ENCODE peak calls at places on chromosomes 1 and 21, in eight cellular contexts. H, R, D, G, A, V, S and O are unnamed samples.

GRCh38 chr1:206890690-206891089 is 6.6 kb upstream of the IL24 start:
- DNase-seq in A (peak; percentile 95), R (no peak), G (no peak), S (no peak), V (peak; percentile 64), H (no peak), D (no peak), O (no peak)

GRCh38 chr1:60970081-60970509 is 112.3 kb upstream of the NFIA start:
- DNase-seq in G (no peak), S (no peak), A (peak; percentile 26), D (no peak), V (peak; percentile 46), H (no peak), R (no peak), O (peak; percentile 54)

GRCh38 chr1:100364731-100365130 is 12.4 kb downstream of the CDC14A start:
- DNase-seq in D (no peak), G (no peak), H (no peak), A (no peak), S (no peak), R (no peak), V (no peak), O (no peak)

GRCh38 chr1:101976161-101976560 is 20.6 kb downstream of the OLFM3 start:
- DNase-seq in D (no peak), G (no peak), R (no peak), H (no peak), V (no peak), S (no peak), A (no peak), O (no peak)

GRCh38 chr1:46153228-46153627 is 20.8 kb upstream of the PIK3R3 start:
- DNase-seq in V (no peak), R (no peak), S (no peak), A (no peak), G (no peak), D (no peak), H (no peak), O (no peak)

GRCh38 chr1:243638186-243638585 is 211.9 kb downstream of the AKT3 start:
- DNase-seq in S (no peak), R (no peak), H (no peak), V (no peak), A (no peak), D (no peak), G (no peak), O (no peak)

GRCh38 chr1:241531195-241532172 is 694 bp upstream of the KMO start:
- DNase-seq in S (no peak), R (no peak), V (peak; percentile 74), H (no peak), A (peak; percentile 75), D (no peak), G (no peak), O (peak; percentile 42)

GRCh38 chr21:33070921-33071877 is 1.3 kb downstream of the OLIG1 start:
- DNase-seq in H (no peak), R (no peak), G (no peak), V (peak; percentile 25), A (peak; percentile 25), S (peak; percentile 55), D (no peak), O (no peak)

GRCh38 chr1:175204285-175204684 is 11.7 kb upstream of the KIAA0040 start:
- DNase-seq in G (no peak), R (no peak), V (no peak), A (peak; percentile 28), S (no peak), H (no peak), D (no peak), O (no peak)

GRCh38 chr1:239308701-239309333 is 77.6 kb upstream of the CHRM3 start:
- DNase-seq in A (no peak), V (peak; percentile 2), S (peak; percentile 70), D (no peak), H (no peak), R (no peak), G (no peak), O (peak; percentile 33)

GRCh38 chr1:85134583-85135455 is 66.0 kb downstream of the SYDE2 start:
- DNase-seq in D (no peak), A (peak; percentile 70), V (peak; percentile 60), G (no peak), H (no peak), S (no peak), R (no peak), O (no peak)

GRCh38 chr1:15275921-15276683 is 29.1 kb downstream of the FHAD1 start:
- DNase-seq in D (no peak), R (no peak), G (no peak), A (no peak), S (no peak), H (no peak), V (no peak), O (no peak)

GRCh38 chr1:183783896-183784637 is 20.9 kb upstream of the RGL1 start:
- DNase-seq in R (peak; percentile 51), A (peak; percentile 32), S (no peak), H (peak; percentile 66), D (peak; percentile 71), G (peak; percentile 32), V (no peak), O (no peak)

GRCh38 chr1:199173356-199173755 is 534.5 kb downstream of the PTPRC start:
- DNase-seq in A (peak; percentile 85), D (no peak), V (peak; percentile 34), H (no peak), R (no peak), S (no peak), G (no peak), O (no peak)

GRCh38 chr1:112698366-112699310 is 8.3 kb downstream of the RHOC start:
- DNase-seq in S (no peak), G (no peak), A (peak; percentile 35), R (no peak), V (no peak), D (peak; percentile 40), H (peak; percentile 67), O (no peak)

GRCh38 chr1:209733409-209734192 is 22.3 kb upstream of the TRAF3IP3 start:
- DNase-seq in D (no peak), R (peak; percentile 44), S (no peak), G (no peak), A (peak; percentile 58), V (peak; percentile 75), H (no peak), O (no peak)

GRCh38 chr1:27713869-27714513 is 11.8 kb upstream of the FAM76A start:
- DNase-seq in A (no peak), R (no peak), S (no peak), D (no peak), H (no peak), V (no peak), G (no peak), O (no peak)

GRCh38 chr1:27724961-27725373 is 794 bp upstream of the FAM76A start:
- DNase-seq in A (peak; percentile 29), S (peak; percentile 85), G (peak; percentile 21), D (peak; percentile 30), V (peak; percentile 8), H (peak; percentile 30), R (peak; percentile 13), O (no peak)

GRCh38 chr1:27716262-27716895 is 9.4 kb upstream of the FAM76A start:
- DNase-seq in S (no peak), G (no peak), D (no peak), V (no peak), R (no peak), H (no peak), A (no peak), O (no peak)

GRCh38 chr1:27719286-27720251 is 6.2 kb upstream of the FAM76A start:
- DNase-seq in A (peak; percentile 63), H (no peak), G (no peak), V (peak; percentile 9), R (no peak), S (no peak), D (no peak), O (peak; percentile 14)
- TF ChIP-seq CTCF in A (peak; percentile 66), H (no peak), G (no peak), V (peak; percentile 59), R (no peak), S (no peak), D (no peak), O (peak; percentile 16)

GRCh38 chr1:107434379-107434728 is 293.5 kb downstream of the NTNG1 start:
- DNase-seq in G (no peak), R (no peak), H (no peak), D (no peak), A (no peak), V (no peak), S (no peak), O (no peak)

GRCh38 chr1:107433068-107433467 is 292.2 kb downstream of the NTNG1 start:
- DNase-seq in R (no peak), S (no peak), V (no peak), G (no peak), A (no peak), H (no peak), D (no peak), O (no peak)

GRCh38 chr1:107430540-107431228 is 289.8 kb downstream of the NTNG1 start:
- DNase-seq in G (peak; percentile 20), V (peak; percentile 24), S (no peak), H (no peak), D (no peak), R (peak; percentile 31), A (peak; percentile 17), O (peak; percentile 8)

GRCh38 chr1:107433635-107434378 is 293.0 kb downstream of the NTNG1 start:
- DNase-seq in D (no peak), V (no peak), G (no peak), A (no peak), H (no peak), S (no peak), R (no peak), O (no peak)

GRCh38 chr1:107432108-107432507 is 291.3 kb downstream of the NTNG1 start:
- DNase-seq in H (no peak), G (no peak), R (no peak), V (no peak), D (no peak), A (no peak), S (no peak), O (no peak)
- H3K27ac ChIP-seq in H (no peak overlapping the region), G (no peak overlapping the region), R (no peak overlapping the region), V (no peak overlapping the region), D (no peak overlapping the region), A (no peak overlapping the region), S (no peak overlapping the region), O (no peak overlapping the region)

GRCh38 chr21:39153373-39153772 is 29.9 kb downstream of the PSMG1 start:
- DNase-seq in V (no peak), G (no peak), R (no peak), S (no peak), D (no peak), A (no peak), H (no peak), O (peak; percentile 25)
- TF ChIP-seq CTCF in V (peak; percentile 47), G (peak; percentile 18), R (no peak), S (peak; percentile 72), D (no peak), A (peak; percentile 48), H (peak; percentile 35), O (peak; percentile 14)

GRCh38 chr1:12603224-12603623 is 14.8 kb downstream of the DHRS3 start:
- DNase-seq in R (no peak), S (no peak), H (no peak), A (no peak), D (no peak), V (no peak), G (no peak), O (no peak)

GRCh38 chr1:12604986-12605385 is 13.0 kb downstream of the DHRS3 start:
- DNase-seq in A (no peak), D (no peak), V (no peak), G (no peak), H (no peak), S (no peak), R (no peak), O (no peak)

GRCh38 chr1:12602633-12603024 is 15.4 kb downstream of the DHRS3 start:
- DNase-seq in S (no peak), D (peak; percentile 47), H (peak; percentile 40), R (no peak), A (no peak), V (no peak), G (no peak), O (no peak)

GRCh38 chr1:12601690-12602632 is 16.0 kb downstream of the DHRS3 start:
- DNase-seq in A (no peak), R (no peak), H (no peak), S (peak; percentile 46), V (peak; percentile 47), D (peak; percentile 58), G (peak; percentile 72), O (peak; percentile 65)

GRCh38 chr1:12604114-12604874 is 13.7 kb downstream of the DHRS3 start:
- DNase-seq in D (peak; percentile 60), R (no peak), S (no peak), H (peak; percentile 42), V (peak; percentile 96), G (peak; percentile 72), A (peak; percentile 90), O (peak; percentile 90)
- H3K27ac ChIP-seq in D (peak overlapping the region; percentile 63), R (peak overlapping the region; percentile 89), S (no peak overlapping the region), H (peak overlapping the region; percentile 73), V (no peak overlapping the region), G (peak overlapping the region; percentile 91), A (no peak overlapping the region), O (no peak overlapping the region)